ENCODE peak calls at places on chromosomes 6 and 20, in five cellular contexts. F is AG04449, Y is DND-41, Q is epithelial cell of esophagus, B is Peyer's patch. W is an unnamed sample.

GRCh38 chr6:139131736-139132285 is 3.1 kb upstream of the HECA start:
- DNase-seq in F (no peak), Q (no peak), Y (no peak), B (no peak), W (no peak)

GRCh38 chr20:9241232-9241692 is 172.4 kb downstream of the PLCB4 start:
- DNase-seq in F (peak; percentile 23), Y (no peak), Q (peak; percentile 69), B (no peak), W (no peak)

GRCh38 chr6:83815631-83816030 is 37.5 kb upstream of the RIPPLY2 start:
- DNase-seq in B (no peak), Y (no peak), Q (peak; percentile 39), F (no peak), W (no peak)

GRCh38 chr20:44532248-44532980 is 10.5 kb upstream of the SERINC3 start:
- DNase-seq in F (no peak), Q (no peak), Y (no peak), B (no peak), W (no peak)

GRCh38 chr6:54353975-54354374 is 45.7 kb downstream of the TINAG start:
- DNase-seq in F (no peak), B (no peak), Y (no peak), Q (no peak), W (no peak)

GRCh38 chr6:33197431-33198048 is 2.9 kb downstream of the RXRB start:
- DNase-seq in B (peak; percentile 66), F (no peak), Q (peak; percentile 73), Y (peak; percentile 44), W (no peak)

GRCh38 chr6:33620158-33620583 is 951 bp upstream of the ITPR3 start:
- DNase-seq in B (peak; percentile 76), Y (peak; percentile 70), Q (no peak), F (no peak), W (no peak)

GRCh38 chr6:163250122-163250521 is 164.4 kb upstream of the QKI start:
- DNase-seq in F (no peak), B (no peak), Y (no peak), Q (no peak), W (no peak)

GRCh38 chr6:4300917-4301316 is 165.5 kb upstream of the ECI2 start:
- DNase-seq in Y (no peak), Q (no peak), B (no peak), F (no peak), W (no peak)

GRCh38 chr6:93419304-93420162 is at the start of gene EPHA7:
- DNase-seq in B (peak; percentile 87), F (no peak), Y (no peak), Q (peak; percentile 89), W (peak; percentile 50)

GRCh38 chr6:64294034-64294433 is 658.4 kb downstream of the PHF3 start:
- DNase-seq in Q (peak; percentile 3), F (no peak), B (no peak), Y (no peak), W (no peak)

GRCh38 chr6:5981274-5982026 is 25.3 kb downstream of the NRN1 start:
- DNase-seq in Q (peak; percentile 48), B (no peak), Y (peak; percentile 33), F (peak; percentile 67), W (no peak)

DNA sequence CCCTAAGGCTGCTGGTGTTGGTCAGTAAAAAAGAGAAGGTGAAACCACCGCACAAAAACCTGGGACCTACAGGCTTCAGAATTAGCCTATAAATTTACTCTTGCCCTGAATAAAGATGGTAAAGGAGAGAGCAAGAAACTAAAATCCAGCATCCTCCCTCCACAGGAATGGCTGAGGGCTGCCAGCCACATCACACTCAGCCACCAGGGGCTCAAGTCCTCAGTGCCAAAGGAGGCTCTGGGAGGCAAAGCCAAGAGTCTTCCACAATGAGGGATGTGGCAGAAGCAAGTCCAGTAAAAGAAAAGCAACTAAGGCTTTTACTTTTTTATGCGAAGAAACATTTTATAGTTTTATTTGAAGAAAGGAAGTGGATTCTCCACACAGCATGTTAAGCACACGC is 219.5 kb upstream of the SSTR4 start:
- DNase-seq in F (no peak), Q (no peak), Y (no peak), B (no peak), W (no peak)
- TF ChIP-seq CTCF in F (peak; percentile 10), Q (no peak), Y (peak; percentile 42), B (no peak), W (no peak)

DNA sequence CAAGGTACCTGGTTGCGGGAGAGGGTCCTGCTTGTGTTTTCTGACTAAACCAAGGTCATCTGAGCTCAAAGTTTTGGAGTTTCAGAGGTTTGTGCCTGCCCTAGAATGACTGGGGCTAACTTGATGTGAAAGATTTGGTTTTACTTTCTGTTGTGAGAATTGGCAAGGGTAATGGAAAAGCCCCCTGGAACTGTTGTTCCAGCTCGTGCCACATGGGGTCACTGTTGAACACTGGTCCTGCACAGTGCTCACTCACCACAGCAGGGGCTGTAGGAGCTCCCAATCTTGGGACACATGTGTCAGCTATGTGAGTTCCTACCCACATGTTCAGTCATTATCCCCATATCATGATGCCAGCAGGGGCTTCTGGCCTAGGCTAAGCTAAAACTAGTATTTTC is 6.5 kb downstream of the TGM6 start:
- DNase-seq in B (no peak), Q (peak; percentile 41), Y (peak; percentile 76), F (no peak), W (no peak)
- TF ChIP-seq CTCF in B (peak; percentile 17), Q (peak; percentile 59), Y (peak; percentile 81), F (peak; percentile 41), W (no peak)

GRCh38 chr6:146592451-146592850 is 6.3 kb upstream of the ADGB start:
- DNase-seq in Q (no peak), Y (no peak), F (no peak), B (no peak), W (no peak)

GRCh38 chr6:146595981-146596731 is 2.6 kb upstream of the ADGB start:
- DNase-seq in B (no peak), Y (no peak), Q (peak; percentile 57), F (no peak), W (no peak)

GRCh38 chr6:146590492-146590891 is 8.3 kb upstream of the ADGB start:
- DNase-seq in Q (peak; percentile 51), F (no peak), B (no peak), Y (no peak), W (no peak)

GRCh38 chr6:146594495-146594894 is 4.3 kb upstream of the ADGB start:
- DNase-seq in Y (no peak), F (no peak), B (no peak), Q (no peak), W (no peak)

DNA sequence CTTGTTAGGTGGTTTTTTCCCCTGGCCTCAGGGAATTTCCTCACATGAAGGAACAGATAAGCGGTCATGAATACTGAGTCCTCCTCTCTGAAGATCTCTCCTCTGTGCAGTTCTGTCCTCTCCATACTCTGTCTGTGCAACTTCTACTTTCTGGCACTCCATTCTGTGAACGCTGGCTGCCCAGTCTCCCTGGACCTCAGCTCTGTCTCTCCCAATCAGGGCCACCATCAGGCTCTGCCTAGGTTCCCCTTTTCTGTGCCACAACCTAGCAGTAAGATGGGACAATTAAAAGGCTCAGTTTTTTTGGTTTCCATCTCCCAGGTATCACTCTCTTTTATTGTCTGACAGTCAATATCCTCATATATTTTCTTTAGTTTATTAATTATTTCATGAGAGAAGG is 4.8 kb upstream of the ADGB start:
- DNase-seq in F (no peak), B (no peak), Q (no peak), Y (no peak), W (no peak)
- TF ChIP-seq CTCF in F (no peak), B (no peak), Q (no peak), Y (no peak), W (no peak)

DNA sequence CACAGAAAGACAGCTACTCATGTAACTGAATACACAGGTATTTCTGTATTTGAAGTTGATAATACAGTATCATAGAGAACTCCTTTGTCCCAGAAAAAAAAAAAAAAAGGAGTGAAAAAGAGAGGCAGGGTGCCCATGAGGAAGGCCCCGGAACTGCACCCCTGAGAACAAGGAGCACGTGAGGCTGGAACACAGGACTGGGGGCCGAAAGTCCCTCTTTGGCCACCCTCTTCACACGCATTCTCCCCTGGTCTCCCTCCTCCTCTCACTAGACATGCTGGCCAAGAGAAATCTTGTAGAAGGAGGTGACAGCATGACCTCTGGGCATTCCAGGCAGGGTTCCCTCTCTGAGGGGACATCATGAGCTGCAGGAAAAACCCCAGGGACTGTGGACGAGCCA is 62.7 kb upstream of the TRAF3IP2 start:
- DNase-seq in Q (no peak), B (no peak), F (no peak), Y (no peak), W (no peak)
- TF ChIP-seq CTCF in Q (peak; percentile 21), B (no peak), F (no peak), Y (peak; percentile 31), W (no peak)

DNA sequence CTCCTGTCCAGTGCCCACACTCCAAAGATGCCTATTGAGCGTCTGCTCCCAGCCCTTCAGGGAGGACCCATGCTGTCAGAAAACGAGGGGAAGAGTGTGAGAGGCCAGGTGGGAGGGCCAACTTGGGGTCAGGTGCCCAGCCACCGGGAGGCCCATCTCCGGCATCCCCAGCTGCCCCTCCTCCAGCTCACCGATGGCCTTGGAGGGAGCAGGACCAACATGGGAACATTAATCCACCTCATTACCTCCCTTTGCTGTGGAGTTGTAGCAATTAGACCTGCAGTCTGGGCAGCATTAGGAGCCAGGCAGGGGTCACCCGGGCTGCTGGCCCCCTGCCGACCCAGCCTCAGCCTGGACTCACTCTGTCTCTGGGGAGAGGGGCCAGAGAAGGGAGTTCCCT is 25.0 kb downstream of the DLGAP4 start:
- DNase-seq in Y (no peak), F (no peak), B (no peak), Q (no peak), W (no peak)
- TF ChIP-seq CTCF in Y (no peak), F (no peak), B (no peak), Q (no peak), W (no peak)

DNA sequence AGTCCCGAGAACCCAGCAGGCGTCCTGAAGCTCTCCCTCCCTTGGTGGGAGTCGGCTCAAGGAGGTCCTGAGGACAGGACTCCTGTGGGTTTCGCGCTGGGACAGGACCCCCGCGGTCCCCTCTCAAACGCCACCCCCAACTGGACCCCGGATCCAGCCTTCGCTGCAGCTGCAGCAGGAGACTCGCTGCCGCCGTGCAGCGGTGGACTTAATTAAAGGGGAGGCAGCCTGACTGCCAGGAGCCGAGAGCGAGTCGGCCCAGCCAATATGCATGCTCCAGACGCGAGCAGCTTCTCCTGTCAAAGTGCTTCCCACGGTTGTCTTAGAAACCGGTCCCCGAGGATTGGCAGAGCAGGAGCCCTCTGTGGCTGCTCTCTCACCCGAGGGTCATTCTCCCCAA is 580.2 kb upstream of the ZNF337 start:
- DNase-seq in B (peak; percentile 40), F (no peak), Y (no peak), Q (peak; percentile 1), W (no peak)
- TF ChIP-seq CTCF in B (no peak), F (no peak), Y (no peak), Q (no peak), W (no peak)

DNA sequence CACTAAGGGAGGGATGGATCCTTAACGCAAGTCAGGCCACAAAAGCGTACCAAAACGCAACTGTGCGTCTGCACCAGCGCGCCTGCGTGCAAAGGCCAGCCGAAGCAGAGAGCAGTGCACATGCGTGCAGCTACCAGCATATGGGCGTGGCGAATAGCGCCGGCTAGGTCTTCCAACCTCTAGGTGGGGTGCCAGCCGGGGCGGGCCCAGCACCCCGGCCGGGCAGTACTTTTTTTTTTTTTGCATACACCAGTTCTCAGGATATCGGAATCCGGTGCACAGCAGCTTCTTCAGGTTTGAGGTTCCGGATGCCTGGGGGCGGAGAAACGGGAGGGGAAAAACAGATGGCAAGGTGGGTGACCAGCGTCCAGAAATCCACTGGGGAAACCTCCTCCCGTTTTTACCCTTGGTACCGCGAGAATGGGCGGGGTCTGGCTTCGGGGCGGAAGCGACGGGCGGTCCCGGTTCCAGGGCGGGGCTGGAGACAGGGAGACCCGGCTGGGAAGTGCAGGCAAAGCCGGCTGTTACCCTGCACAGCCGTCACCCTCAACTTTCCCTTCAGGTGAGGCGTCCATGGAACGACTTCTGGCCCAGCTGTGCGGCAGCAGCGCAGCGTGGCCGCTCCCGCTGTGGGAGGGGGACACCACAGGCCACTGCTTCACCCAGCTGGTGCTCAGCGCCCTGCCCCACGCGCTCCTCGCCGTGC is at the start of gene ABCC10:
- DNase-seq in Q (peak; percentile 96), Y (peak; percentile 96), B (peak; percentile 98), F (peak; percentile 69), W (peak; percentile 78)
- TF ChIP-seq CTCF in Q (peak; percentile 55), Y (peak; percentile 62), B (peak; percentile 44), F (peak; percentile 12), W (no peak)